ENCODE peak calls at places on chromosomes 13 and 19, in four cellular contexts. R is stimulated activated naive CD8-positive, alpha-beta T cell treated with anti-CD3 and anti-CD28 coated beads, Interleukin-15, Interleukin-2, amounts not matched to agents 100 U/mL and 50 U/mL, for 24 hours; P is activated T-helper 9 cell treated with anti-CD3 and anti-CD28 coated beads, Interleukin-2, amount 50 U/mL, for 16 hours; B is C1 segment of cervical spinal cord. G is an unnamed sample.

GRCh38 chr13:24183741-24184182 is 23.2 kb downstream of the SPATA13 start:
- DNase-seq in R (no peak), P (no peak), B (no peak), G (no peak)

GRCh38 chr19:43464089-43464775 is 1.2 kb downstream of the LYPD3 start:
- DNase-seq in R (peak; percentile 80), P (peak; percentile 59), B (peak; percentile 78), G (no peak)

GRCh38 chr13:30619731-30620130 is 2.0 kb downstream of the USPL1 start:
- DNase-seq in R (no peak), P (no peak), B (no peak), G (peak; percentile 4)

GRCh38 chr19:58372311-58373133 is 8.3 kb downstream of the ZNF837 start:
- DNase-seq in R (no peak), P (no peak), B (no peak), G (no peak)

GRCh38 chr13:90594694-90595093 is 752.8 kb upstream of the MIR17HG start:
- DNase-seq in R (no peak), P (no peak), B (no peak), G (peak; percentile 89)

GRCh38 chr13:50085063-50085462 is 69.8 kb downstream of the KCNRG start:
- DNase-seq in R (no peak), P (no peak), B (no peak), G (peak; percentile 51)

GRCh38 chr13:79477968-79478367 is 3.0 kb upstream of the NDFIP2 start:
- DNase-seq in R (no peak), P (no peak), B (peak; percentile 5), G (no peak)

GRCh38 chr13:41955605-41956004 is 5.3 kb downstream of the VWA8 start:
- DNase-seq in R (no peak), P (no peak), B (no peak), G (no peak)

GRCh38 chr19:38785187-38785699 is 3.8 kb upstream of the LGALS7B start:
- DNase-seq in R (no peak), P (no peak), B (no peak), G (no peak)

G was measured in MCF 10A.